ENCODE peak calls at places on chromosomes 7 and 10, in ten cellular contexts. X is uterus, Q is right lobe of liver, Y is lung, H is prostate gland, L is neuronal stem cell, Z is OCI-LY7, W is kidney, B is neural progenitor cell, P is Peyer's patch. R is an unnamed sample. For H3K4me1, the result is how much of the 10 kb centered on the place peaks cover.

GRCh38 chr10:67788028-67788886 is 49.7 kb downstream of the DNAJC12 start:
- DNase-seq in W (no peak), Y (peak), Z (peak), L (peak), B (peak), X (no peak), H (no peak), Q (peak), P (peak), R (no peak)

GRCh38 chr10:3265081-3265480 is 92.5 kb upstream of the PITRM1 start:
- DNase-seq in X (no peak), W (no peak), B (no peak), Y (no peak), Q (no peak), H (no peak), Z (no peak), L (no peak), P (no peak), R (peak)

GRCh38 chr7:33155811-33156210 is 26.4 kb downstream of the BBS9 start:
- DNase-seq in X (no peak), Z (no peak), W (no peak), B (no peak), Q (no peak), L (no peak), Y (no peak), H (no peak), P (no peak), R (no peak)

GRCh38 chr7:76080211-76080610 is 32.3 kb downstream of the MDH2 start:
- DNase-seq in X (no peak), L (no peak), Q (no peak), Y (no peak), H (no peak), Z (no peak), P (no peak), B (no peak), W (no peak), R (no peak)

GRCh38 chr7:77989981-77990566 is 191.5 kb downstream of the PHTF2 start:
- DNase-seq in P (peak), Z (peak), Y (no peak), B (no peak), Q (no peak), H (no peak), L (no peak), W (no peak), X (no peak), R (no peak)

GRCh38 chr7:157813741-157814661 is 477.2 kb downstream of the DNAJB6 start:
- DNase-seq in W (peak), H (no peak), Q (peak), Z (no peak), B (no peak), X (no peak), P (no peak), Y (no peak), L (no peak), R (no peak)

GRCh38 chr7:44282601-44283171 is 42.7 kb downstream of the CAMK2B start:
- DNase-seq in Q (peak), Z (no peak), X (no peak), W (peak), H (no peak), Y (no peak), B (no peak), P (peak), L (no peak), R (no peak)

GRCh38 chr10:11010582-11010981 is 7.1 kb upstream of the CELF2 start:
- DNase-seq in P (no peak), B (no peak), Q (no peak), Y (no peak), L (no peak), Z (no peak), H (no peak), W (no peak), X (no peak), R (no peak)

GRCh38 chr10:122853665-122854313 is 8.1 kb upstream of the CUZD1 start:
- DNase-seq in P (no peak), Y (no peak), B (no peak), Z (no peak), W (no peak), X (no peak), H (no peak), L (no peak), Q (no peak), R (peak)

GRCh38 chr7:136857573-136857972 is 10.9 kb upstream of the CHRM2 start:
- DNase-seq in Z (no peak), P (no peak), H (no peak), X (no peak), L (peak), Q (no peak), Y (no peak), B (peak), W (no peak), R (no peak)

GRCh38 chr7:33722383-33723096 is 182.8 kb upstream of the BMPER start:
- DNase-seq in P (no peak), L (no peak), Q (no peak), B (peak), Y (no peak), Z (no peak), H (no peak), W (no peak), X (no peak), R (peak)

GRCh38 chr7:66771795-66772194 is 31.3 kb downstream of the RABGEF1 start:
- DNase-seq in B (peak), Q (no peak), H (no peak), L (no peak), Y (no peak), X (no peak), Z (no peak), P (no peak), W (no peak), R (no peak)

GRCh38 chr7:106345421-106346166 is 60.8 kb upstream of the NAMPT start:
- DNase-seq in L (no peak), W (no peak), Z (no peak), H (no peak), X (no peak), Q (no peak), B (no peak), Y (no peak), P (no peak), R (no peak)

GRCh38 chr10:100786591-100786990 is 41.2 kb downstream of the PAX2 start:
- DNase-seq in H (no peak), W (no peak), Z (no peak), Q (no peak), B (no peak), Y (no peak), L (no peak), P (no peak), X (no peak), R (no peak)

GRCh38 chr10:126302831-126303230 is 85.4 kb downstream of the ADAM12 start:
- DNase-seq in Z (no peak), W (no peak), H (no peak), P (no peak), Q (no peak), B (peak), Y (no peak), L (no peak), X (no peak), R (no peak)

DNA sequence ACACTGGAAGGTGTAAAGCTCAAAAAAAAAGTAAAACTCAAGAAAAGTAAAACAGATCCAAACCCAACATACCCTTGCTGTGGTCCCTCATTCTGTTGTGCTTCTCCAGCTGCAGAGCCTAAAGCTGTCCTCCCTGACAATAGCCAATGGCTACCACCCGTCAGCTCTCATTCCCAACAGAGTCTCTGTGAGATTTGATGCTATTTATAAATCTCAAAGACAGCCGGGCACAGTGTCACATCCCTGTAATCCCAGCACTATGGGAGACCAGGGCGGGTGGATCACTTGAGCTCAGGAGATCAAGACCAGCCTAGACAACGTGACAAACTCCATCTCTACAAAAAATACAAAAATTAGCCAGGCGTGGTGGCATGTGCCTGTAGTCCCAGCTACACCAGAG is 116.0 kb downstream of the KMT2E start:
- DNase-seq in Z (no peak), W (no peak), P (no peak), B (no peak), Y (no peak), L (no peak), X (no peak), H (no peak), Q (no peak), R (no peak)
- H3K27ac ChIP-seq in Z (no peak), W (no peak), P (no peak), B (no peak), Y (no peak), L (no peak), X (no peak), H (no peak), Q (no peak), R (no peak)

GRCh38 chr7:16660702-16661464 is 14.9 kb downstream of the BZW2 start:
- DNase-seq in Q (no peak), Z (no peak), X (no peak), B (no peak), H (no peak), Y (no peak), L (no peak), W (no peak), P (no peak), R (peak)
- H3K4me1 ChIP-seq in Q (under half), Z (under half), X (under half), B (under half), H (under half), Y (under half), L (under half), W (under half), P (under half), R (under half)

DNA sequence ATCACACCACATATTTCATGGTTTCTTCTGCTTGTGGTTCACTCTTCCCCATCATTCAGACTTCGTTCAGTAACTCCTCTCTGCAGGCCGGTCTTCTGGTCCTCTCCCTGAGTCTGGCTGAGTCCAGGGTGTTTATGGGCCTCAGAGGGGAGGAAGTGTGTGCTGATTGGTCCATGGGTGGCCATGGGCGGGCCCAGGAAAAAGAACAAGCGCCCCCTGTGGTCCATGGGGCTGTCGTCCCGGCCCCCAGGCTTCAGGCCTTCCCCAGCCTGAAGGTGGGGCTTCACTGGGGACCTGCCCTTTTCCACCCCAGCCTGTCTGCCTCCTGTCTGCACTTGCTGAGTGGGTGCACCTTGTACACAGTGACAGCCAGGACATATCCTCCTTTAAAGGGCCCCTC is 123.7 kb downstream of the VIPR2 start:
- DNase-seq in W (peak), Z (no peak), Q (no peak), L (no peak), H (no peak), Y (no peak), X (no peak), P (no peak), B (peak), R (no peak)
- H3K27ac ChIP-seq in W (no peak), Z (no peak), Q (no peak), L (no peak), H (no peak), Y (no peak), X (no peak), P (no peak), B (no peak), R (no peak)

GRCh38 chr7:47485640-47486435 is 96.1 kb downstream of the TNS3 start:
- DNase-seq in X (no peak), P (peak), L (no peak), B (no peak), Z (no peak), H (no peak), W (peak), Y (peak), Q (peak), R (no peak)
- H3K4me1 ChIP-seq in X (under half), P (half or more), L (half or more), B (under half), Z (under half), H (under half), W (half or more), Y (under half), Q (under half), R (under half)

GRCh38 chr7:70711441-70711840 is 420.5 kb upstream of the GALNT17 start:
- DNase-seq in Z (no peak), B (no peak), L (no peak), Y (no peak), H (no peak), Q (no peak), P (no peak), X (no peak), W (no peak), R (no peak)

GRCh38 chr7:70710651-70711050 is 421.3 kb upstream of the GALNT17 start:
- DNase-seq in Z (no peak), X (no peak), Q (no peak), B (no peak), P (no peak), L (no peak), H (no peak), Y (no peak), W (no peak), R (no peak)

GRCh38 chr7:70714506-70715038 is 417.4 kb upstream of the GALNT17 start:
- DNase-seq in Y (no peak), W (no peak), X (no peak), Q (no peak), B (no peak), P (no peak), L (no peak), Z (no peak), H (no peak), R (no peak)

GRCh38 chr7:70710011-70710480 is 421.9 kb upstream of the GALNT17 start:
- DNase-seq in H (peak), B (no peak), Y (no peak), Z (no peak), P (no peak), W (no peak), X (no peak), Q (no peak), L (no peak), R (peak)

DNA sequence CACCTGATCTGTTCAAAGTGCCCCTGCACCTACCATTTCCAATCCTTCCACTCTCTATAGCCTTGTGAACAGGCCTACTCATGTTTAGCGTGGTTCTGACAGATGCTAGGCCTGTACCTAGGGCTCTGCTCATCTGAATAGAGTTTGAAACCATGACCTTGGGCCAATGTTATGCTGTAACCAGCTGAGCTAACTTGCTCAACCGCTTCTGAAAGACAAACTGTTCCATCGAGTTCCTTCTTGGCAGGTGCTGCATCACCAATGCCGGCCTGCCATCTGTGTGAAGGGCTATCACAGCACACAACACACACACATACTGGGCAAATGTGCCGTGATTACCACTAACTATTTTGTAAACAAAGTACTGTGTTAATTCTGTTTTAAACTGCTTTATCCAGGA is 419.0 kb upstream of the GALNT17 start:
- DNase-seq in Z (no peak), H (peak), Y (no peak), W (no peak), L (no peak), Q (peak), P (no peak), X (no peak), B (no peak), R (peak)
- H3K27ac ChIP-seq in Z (no peak), H (peak), Y (no peak), W (no peak), L (no peak), Q (peak), P (no peak), X (no peak), B (no peak), R (no peak)

DNA sequence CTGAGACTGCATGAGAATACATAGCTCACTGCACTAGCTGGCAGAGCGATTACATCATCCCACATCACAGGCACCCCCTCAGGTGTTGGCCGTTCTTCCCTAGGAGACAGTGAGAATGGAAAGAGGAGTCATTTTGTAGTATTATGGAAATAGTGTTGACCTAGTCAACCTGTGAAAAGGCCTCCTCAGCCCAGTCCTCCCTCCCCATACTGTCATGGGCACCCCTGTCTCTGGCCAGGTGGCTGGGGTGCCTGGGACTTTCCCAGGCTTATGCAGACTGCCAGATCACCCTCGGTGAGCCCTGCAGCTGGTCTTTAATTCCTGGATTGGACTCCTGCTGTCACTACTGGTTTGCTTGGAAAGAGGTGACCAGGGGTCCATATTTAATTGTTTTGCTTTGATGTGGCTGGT is 4.0 kb downstream of the INPP5A start:
- DNase-seq in L (no peak), B (no peak), Q (no peak), Z (no peak), Y (no peak), W (no peak), P (peak), X (no peak), H (no peak), R (peak)
- H3K4me1 ChIP-seq in L (under half), B (under half), Q (under half), Z (half or more), Y (under half), W (half or more), P (half or more), X (under half), H (under half), R (under half)

GRCh38 chr7:23013715-23014649 is at the start of gene HYCC1:
- DNase-seq in P (peak), B (peak), Y (peak), H (peak), W (peak), Q (peak), X (peak), L (peak), Z (peak), R (peak)
- H3K27ac ChIP-seq in P (peak), B (peak), Y (peak), H (peak), W (peak), Q (peak), X (peak), L (peak), Z (peak), R (peak)

DNA sequence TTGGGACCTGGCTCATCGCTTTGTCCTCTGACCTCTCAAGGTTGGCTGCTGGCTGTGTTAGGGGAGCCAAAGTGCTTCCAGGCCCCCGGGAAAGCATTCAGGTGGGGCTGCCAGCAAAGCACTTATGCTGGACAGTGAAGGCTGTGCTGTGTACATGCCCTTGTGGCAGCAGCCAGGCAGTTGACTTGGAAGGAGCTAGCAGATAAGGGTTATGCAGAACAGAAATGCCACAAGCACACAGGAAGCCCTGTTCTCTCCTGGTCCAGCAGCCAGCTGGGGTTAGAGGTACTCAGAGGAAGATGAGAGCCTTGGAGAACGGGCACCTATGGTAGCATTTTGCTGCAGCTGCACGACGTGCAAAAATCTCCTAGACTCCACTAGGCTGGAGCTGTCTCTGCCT is 35.2 kb upstream of the OR9A4 start:
- DNase-seq in W (no peak), B (no peak), Q (no peak), P (no peak), Z (no peak), L (no peak), Y (no peak), H (no peak), X (no peak), R (no peak)
- H3K4me1 ChIP-seq in W (under half), B (under half), Q (under half), P (under half), Z (under half), L (under half), Y (under half), H (under half), X (under half), R (under half)

R was measured in foreskin keratinocyte.